ENCODE peak calls at places on chromosomes 5 and 9, in eight cellular contexts. Q is NCI-H510A treated with DMSO at 0.1 percent for 48 hours; A is activated CD4-positive, alpha-beta T cell treated with anti-CD3 and anti-CD28 coated beads, Interleukin-2, amount 50 U/mL, for 24 hours; I is HTR-8/SVneo; G is body of pancreas; T is GM20000; Z is HEK293T; S is EL. L is an unnamed sample.

GRCh38 chr5:14937277-14937676 is 65.7 kb upstream of the ANKH start:
- DNase-seq in Q (no peak), A (no peak), I (no peak), G (no peak), T (no peak), Z (no peak), S (no peak), L (peak)

GRCh38 chr5:148556835-148557234 is 97.5 kb downstream of the HTR4 start:
- DNase-seq in Q (no peak), A (no peak), I (no peak), G (no peak), T (no peak), Z (no peak), S (no peak), L (no peak)

GRCh38 chr9:83013867-83014605 is 48.9 kb downstream of the RASEF start:
- DNase-seq in Q (no peak), A (no peak), I (no peak), G (no peak), T (no peak), Z (no peak), S (peak), L (no peak)

GRCh38 chr9:35164711-35165110 is 2.9 kb downstream of the UNC13B start:
- DNase-seq in Q (no peak), A (no peak), I (peak), G (no peak), T (no peak), Z (no peak), S (peak), L (peak)

GRCh38 chr5:137921931-137922330 is 32.7 kb downstream of the PKD2L2 start:
- DNase-seq in Q (no peak), A (no peak), I (no peak), G (no peak), T (no peak), Z (no peak), S (peak), L (peak)

GRCh38 chr5:155147222-155147621 is 133.7 kb downstream of the KIF4B start:
- DNase-seq in Q (no peak), A (no peak), I (no peak), G (no peak), T (no peak), Z (no peak), S (peak), L (no peak)

GRCh38 chr5:132481243-132482211 is 9.0 kb downstream of the IRF1 start:
- DNase-seq in Q (no peak), A (no peak), I (no peak), G (no peak), T (no peak), Z (no peak), S (no peak), L (no peak)

GRCh38 chr5:62942384-62942783 is 363.8 kb downstream of the LRRC70 start:
- DNase-seq in Q (no peak), A (no peak), I (no peak), G (no peak), T (no peak), Z (no peak), S (no peak), L (no peak)

GRCh38 chr5:134240421-134240962 is 14.6 kb upstream of the PPP2CA start:
- DNase-seq in Q (peak), A (no peak), I (no peak), G (peak), T (peak), Z (peak), S (no peak), L (no peak)

GRCh38 chr5:133399247-133399891 is 213.0 kb downstream of the FSTL4 start:
- DNase-seq in Q (no peak), A (no peak), I (no peak), G (no peak), T (no peak), Z (no peak), S (no peak), L (no peak)

GRCh38 chr9:69085523-69086283 is 50.2 kb downstream of the FXN start:
- DNase-seq in Q (no peak), A (no peak), I (no peak), G (no peak), T (no peak), Z (no peak), S (peak), L (no peak)

GRCh38 chr9:4325113-4325512 is 25.2 kb upstream of the GLIS3 start:
- DNase-seq in Q (no peak), A (no peak), I (no peak), G (no peak), T (no peak), Z (no peak), S (no peak), L (no peak)

GRCh38 chr5:85466423-85466822 is 1081.7 kb upstream of the EDIL3 start:
- DNase-seq in Q (no peak), A (no peak), I (no peak), G (no peak), T (no peak), Z (no peak), S (no peak), L (no peak)

GRCh38 chr9:74275872-74276508 is 221.1 kb upstream of the RORB start:
- DNase-seq in Q (no peak), A (no peak), I (no peak), G (no peak), T (no peak), Z (no peak), S (no peak), L (no peak)

GRCh38 chr5:61575103-61575502 is 243.0 kb downstream of the ZSWIM6 start:
- DNase-seq in Q (peak), A (no peak), I (peak), G (no peak), T (no peak), Z (no peak), S (peak), L (peak)

GRCh38 chr5:76986828-76987526 is 34.1 kb downstream of the CRHBP start:
- DNase-seq in Q (no peak), A (no peak), I (no peak), G (no peak), T (no peak), Z (no peak), S (no peak), L (no peak)

GRCh38 chr5:139820130-139820529 is 24.5 kb downstream of the PSD2 start:
- DNase-seq in Q (no peak), A (no peak), I (no peak), G (no peak), T (no peak), Z (no peak), S (no peak), L (no peak)

GRCh38 chr5:73498057-73498992 is at the start of gene BTF3:
- DNase-seq in Q (peak), A (peak), I (peak), G (peak), T (peak), Z (peak), S (peak), L (peak)

GRCh38 chr5:37921452-37921851 is 81.6 kb upstream of the GDNF start:
- DNase-seq in Q (no peak), A (no peak), I (no peak), G (no peak), T (no peak), Z (no peak), S (no peak), L (no peak)

GRCh38 chr5:116686438-116686837 is 111.8 kb upstream of the SEMA6A start:
- DNase-seq in Q (no peak), A (no peak), I (no peak), G (no peak), T (no peak), Z (no peak), S (no peak), L (no peak)

GRCh38 chr9:250039-250438 is 35.4 kb downstream of the DOCK8 start:
- DNase-seq in Q (no peak), A (no peak), I (no peak), G (no peak), T (no peak), Z (no peak), S (peak), L (peak)

L was measured in foreskin melanocyte.